ENCODE peak calls at places on chromosomes 7 and 10, in six cellular contexts. J is fibroblast of lung, V is HFFc6, O is breast epithelium, H is Panc1, A is right atrium auricular region. W is an unnamed sample.

GRCh38 chr10:47330366-47330765 is 8.1 kb downstream of the GDF2 start:
- DNase-seq in J (no peak), V (no peak), O (no peak), H (no peak), A (no peak), W (no peak)

GRCh38 chr10:22697799-22698198 is 16.6 kb downstream of the PIP4K2A start:
- DNase-seq in J (no peak), V (no peak), O (no peak), H (no peak), A (no peak), W (no peak)

GRCh38 chr7:20738517-20739481 is 47.9 kb downstream of the SP8 start:
- DNase-seq in J (no peak), V (no peak), O (no peak), H (no peak), A (no peak), W (no peak)

GRCh38 chr10:59635502-59636290 is 74.0 kb downstream of the SLC16A9 start:
- DNase-seq in J (no peak), V (no peak), O (no peak), H (no peak), A (no peak), W (no peak)

GRCh38 chr10:73905256-73906018 is 5.5 kb upstream of the PLAU start:
- DNase-seq in J (no peak), V (no peak), O (no peak), H (no peak), A (no peak), W (no peak)

GRCh38 chr7:22147868-22148267 is 202.2 kb upstream of the CDCA7L start:
- DNase-seq in J (no peak), V (no peak), O (no peak), H (no peak), A (no peak), W (no peak)

GRCh38 chr10:131946321-131946751 is 35.4 kb downstream of the BNIP3 start:
- DNase-seq in J (peak), V (peak), O (peak), H (peak), A (no peak), W (no peak)

GRCh38 chr7:158548726-158549125 is 38.9 kb downstream of the PTPRN2 start:
- DNase-seq in J (no peak), V (no peak), O (no peak), H (no peak), A (no peak), W (no peak)

GRCh38 chr7:16657656-16658279 is 11.8 kb downstream of the BZW2 start:
- DNase-seq in J (peak), V (peak), O (no peak), H (no peak), A (no peak), W (no peak)

GRCh38 chr10:88901610-88902327 is 21.7 kb downstream of the STAMBPL1 start:
- DNase-seq in J (no peak), V (peak), O (no peak), H (no peak), A (no peak), W (no peak)

GRCh38 chr7:105906690-105907089 is 30.3 kb upstream of the ATXN7L1 start:
- DNase-seq in J (no peak), V (peak), O (no peak), H (no peak), A (no peak), W (no peak)

GRCh38 chr10:66892833-66893232 is 33.0 kb upstream of the LRRTM3 start:
- DNase-seq in J (no peak), V (no peak), O (no peak), H (no peak), A (no peak), W (no peak)

GRCh38 chr10:29618341-29619171 is 16.2 kb downstream of the SVIL start:
- DNase-seq in J (peak), V (no peak), O (no peak), H (no peak), A (peak), W (no peak)

GRCh38 chr10:117554371-117554770 is 11.8 kb downstream of the EMX2 start:
- DNase-seq in J (no peak), V (no peak), O (no peak), H (no peak), A (no peak), W (no peak)

GRCh38 chr10:12717981-12718707 is 283.4 kb downstream of the CCDC3 start:
- DNase-seq in J (peak), V (no peak), O (no peak), H (no peak), A (no peak), W (no peak)
- TF ChIP-seq CTCF in J (peak), V (peak), O (no peak), H (peak), A (peak), W (no peak)

DNA sequence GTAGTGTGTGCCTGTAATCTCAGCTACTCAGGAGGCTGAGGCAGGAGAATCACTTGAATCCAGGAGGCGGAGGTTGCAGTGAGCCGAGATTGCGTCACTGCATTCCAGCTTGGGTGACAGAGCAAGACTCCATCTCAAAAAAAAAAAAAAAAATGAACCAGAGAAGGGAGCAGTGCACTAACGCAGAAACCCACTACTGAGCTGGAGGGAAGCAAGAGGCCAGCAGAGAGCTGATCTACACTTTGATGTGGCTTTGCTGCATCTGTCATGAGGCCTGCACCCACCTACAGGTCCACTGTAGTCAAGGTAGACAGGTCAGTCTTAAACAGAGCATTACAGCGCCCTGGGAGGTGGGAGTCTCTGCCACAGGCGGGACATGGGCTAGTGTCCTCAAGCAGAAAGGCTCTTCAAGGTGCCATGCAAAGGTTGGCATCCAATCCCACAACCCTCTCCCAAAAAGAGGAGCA is 30.0 kb downstream of the MAT1A start:
- DNase-seq in J (no peak), V (no peak), O (peak), H (no peak), A (no peak), W (no peak)
- TF ChIP-seq CTCF in J (no peak), V (no peak), O (no peak), H (no peak), A (no peak), W (no peak)

GRCh38 chr7:25856056-25856780 is 295.8 kb upstream of the NFE2L3 start:
- DNase-seq in J (peak), V (no peak), O (no peak), H (no peak), A (no peak), W (no peak)

GRCh38 chr7:25854059-25854458 is 297.9 kb upstream of the NFE2L3 start:
- DNase-seq in J (no peak), V (no peak), O (no peak), H (no peak), A (no peak), W (no peak)

GRCh38 chr7:25852249-25852994 is 299.6 kb upstream of the NFE2L3 start:
- DNase-seq in J (peak), V (no peak), O (no peak), H (no peak), A (no peak), W (no peak)

GRCh38 chr7:25852995-25853713 is 298.8 kb upstream of the NFE2L3 start:
- DNase-seq in J (no peak), V (no peak), O (no peak), H (no peak), A (no peak), W (no peak)

GRCh38 chr7:25854608-25855497 is 297.1 kb upstream of the NFE2L3 start:
- DNase-seq in J (peak), V (peak), O (no peak), H (no peak), A (no peak), W (no peak)
- TF ChIP-seq CTCF in J (peak), V (peak), O (peak), H (peak), A (peak), W (no peak)

GRCh38 chr10:16519908-16520861 is 1.5 kb downstream of the C1QL3 start:
- DNase-seq in J (no peak), V (no peak), O (no peak), H (no peak), A (no peak), W (no peak)

GRCh38 chr10:16519250-16519907 is 2.3 kb downstream of the C1QL3 start:
- DNase-seq in J (peak), V (no peak), O (no peak), H (no peak), A (no peak), W (no peak)

GRCh38 chr10:16520900-16521299 is 779 bp downstream of the C1QL3 start:
- DNase-seq in J (peak), V (no peak), O (no peak), H (no peak), A (no peak), W (no peak)

GRCh38 chr10:16521311-16522016 is at the start of gene C1QL3:
- DNase-seq in J (peak), V (no peak), O (no peak), H (no peak), A (no peak), W (no peak)

GRCh38 chr10:16518822-16519221 is 2.9 kb downstream of the C1QL3 start:
- DNase-seq in J (peak), V (no peak), O (no peak), H (no peak), A (no peak), W (no peak)
- TF ChIP-seq CTCF in J (peak), V (peak), O (no peak), H (peak), A (peak), W (no peak)

GRCh38 chr7:23403970-23404369 is 66.3 kb downstream of the IGF2BP3 start:
- DNase-seq in J (no peak), V (no peak), O (no peak), H (no peak), A (no peak), W (no peak)
- TF ChIP-seq CTCF in J (no peak), V (no peak), O (no peak), H (no peak), A (no peak), W (no peak)

GRCh38 chr10:69096045-69096444 is 8.1 kb downstream of the SRGN start:
- DNase-seq in J (no peak), V (no peak), O (no peak), H (no peak), A (no peak), W (no peak)

GRCh38 chr10:69090687-69091450 is 3.0 kb downstream of the SRGN start:
- DNase-seq in J (peak), V (no peak), O (no peak), H (no peak), A (no peak), W (no peak)

GRCh38 chr10:69092959-69093850 is 5.3 kb downstream of the SRGN start:
- DNase-seq in J (peak), V (peak), O (peak), H (peak), A (peak), W (peak)

GRCh38 chr10:69097729-69098128 is 9.8 kb downstream of the SRGN start:
- DNase-seq in J (peak), V (no peak), O (no peak), H (no peak), A (no peak), W (no peak)

GRCh38 chr10:69093933-69094332 is 6.0 kb downstream of the SRGN start:
- DNase-seq in J (peak), V (peak), O (no peak), H (no peak), A (no peak), W (no peak)
- TF ChIP-seq CTCF in J (peak), V (no peak), O (no peak), H (no peak), A (no peak), W (no peak)

DNA sequence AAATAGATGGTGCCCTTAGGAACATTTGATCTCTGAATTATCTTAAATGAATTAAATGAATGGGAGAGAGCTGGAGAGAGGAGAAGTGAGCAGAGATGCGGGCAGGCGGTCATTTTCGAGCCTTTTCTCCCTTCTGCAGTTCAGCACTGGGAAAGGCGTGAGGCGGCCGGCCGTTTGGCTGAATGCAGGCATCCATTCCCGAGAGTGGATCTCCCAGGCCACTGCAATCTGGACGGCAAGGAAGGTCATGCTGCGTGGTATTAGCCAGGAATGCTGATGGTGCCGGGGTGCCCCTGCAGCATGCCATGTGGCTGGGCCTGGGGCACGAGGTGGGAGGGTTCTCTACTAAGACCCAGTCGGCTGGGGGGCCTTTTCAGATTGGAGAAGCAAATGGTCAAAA is 12.7 kb downstream of the CPA4 start:
- DNase-seq in J (no peak), V (no peak), O (no peak), H (no peak), A (no peak), W (no peak)
- TF ChIP-seq CTCF in J (no peak), V (no peak), O (no peak), H (no peak), A (no peak), W (no peak)

GRCh38 chr10:34016541-34016940 is 682.1 kb upstream of the NRP1 start:
- DNase-seq in J (no peak), V (no peak), O (no peak), H (no peak), A (no peak), W (no peak)

GRCh38 chr10:34015700-34016099 is 681.2 kb upstream of the NRP1 start:
- DNase-seq in J (no peak), V (no peak), O (no peak), H (no peak), A (no peak), W (no peak)

GRCh38 chr10:34018811-34019210 is 684.3 kb upstream of the NRP1 start:
- DNase-seq in J (no peak), V (no peak), O (no peak), H (no peak), A (no peak), W (no peak)

GRCh38 chr10:34018129-34018528 is 683.7 kb upstream of the NRP1 start:
- DNase-seq in J (peak), V (no peak), O (no peak), H (no peak), A (no peak), W (no peak)

DNA sequence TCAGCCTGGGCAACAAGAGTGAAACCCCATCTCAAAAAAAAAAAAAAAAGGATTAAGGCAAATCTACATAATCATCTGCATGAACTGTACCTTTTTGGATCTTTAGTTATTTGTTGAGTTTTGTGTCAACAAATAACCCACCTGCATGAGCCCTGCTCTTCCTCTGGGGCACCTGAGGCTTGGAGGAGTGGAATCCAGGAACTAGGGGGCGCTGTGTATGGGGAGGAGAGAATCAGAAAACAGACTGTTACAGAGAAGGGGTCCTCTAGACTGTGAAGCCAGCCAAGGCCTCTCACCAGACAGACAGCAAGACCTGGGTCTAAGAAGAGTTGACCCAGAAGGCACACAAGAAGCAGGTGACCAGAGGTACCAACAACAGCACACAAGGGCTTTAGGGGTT is 682.8 kb upstream of the NRP1 start:
- DNase-seq in J (no peak), V (no peak), O (no peak), H (no peak), A (no peak), W (no peak)
- TF ChIP-seq CTCF in J (no peak), V (peak), O (no peak), H (peak), A (no peak), W (no peak)

W was measured in omental fat pad.